ENCODE peak calls at places on chromosomes 5 and 9, in four cellular contexts. Y is pancreas, X is suprapubic skin, Z is body of pancreas. L is an unnamed sample. For H3K4me1, the result is how much of the 10 kb centered on the place peaks cover.

GRCh38 chr5:135535820-135536801 is at the start of gene NEUROG1:
- DNase-seq in Y (no peak), X (no peak), Z (no peak), L (no peak)

GRCh38 chr9:100317706-100318105 is 35.0 kb downstream of the TEX10 start:
- DNase-seq in Y (no peak), X (no peak), Z (no peak), L (no peak)

GRCh38 chr5:164175083-164175482 is 669.7 kb downstream of the MAT2B start:
- DNase-seq in Y (no peak), X (no peak), Z (no peak), L (no peak)

GRCh38 chr5:151885138-151885908 is 39.3 kb downstream of the GLRA1 start:
- DNase-seq in Y (no peak), X (no peak), Z (no peak), L (no peak)

GRCh38 chr9:134681061-134681661 is 39.6 kb downstream of the COL5A1 start:
- DNase-seq in Y (no peak), X (no peak), Z (no peak), L (no peak)

GRCh38 chr9:87599901-87600610 is 102.4 kb downstream of the DAPK1 start:
- DNase-seq in Y (no peak), X (no peak), Z (no peak), L (peak)

GRCh38 chr9:69380301-69380700 is 55.3 kb downstream of the ENTREP1 start:
- DNase-seq in Y (no peak), X (no peak), Z (no peak), L (no peak)

GRCh38 chr5:78569441-78569840 is 79.1 kb downstream of the LHFPL2 start:
- DNase-seq in Y (peak), X (no peak), Z (peak), L (peak)

GRCh38 chr5:128338649-128339048 is 199.4 kb downstream of the FBN2 start:
- DNase-seq in Y (no peak), X (no peak), Z (no peak), L (no peak)

GRCh38 chr5:181051841-181052525 is 11.9 kb downstream of the BTNL9 start:
- DNase-seq in Y (no peak), X (no peak), Z (no peak), L (no peak)

GRCh38 chr5:59222687-59223511 is 640.0 kb downstream of the RAB3C start:
- DNase-seq in Y (no peak), X (no peak), Z (no peak), L (no peak)

GRCh38 chr5:13941468-13941867 is 3.0 kb downstream of the DNAH5 start:
- DNase-seq in Y (no peak), X (no peak), Z (no peak), L (no peak)

GRCh38 chr5:129110742-129111141 is 16.2 kb downstream of the ISOC1 start:
- DNase-seq in Y (no peak), X (no peak), Z (no peak), L (no peak)

GRCh38 chr9:89442016-89442415 is 55.9 kb downstream of the SEMA4D start:
- DNase-seq in Y (no peak), X (no peak), Z (no peak), L (no peak)

GRCh38 chr5:170749911-170750431 is 33.6 kb upstream of the GABRP start:
- DNase-seq in Y (peak), X (no peak), Z (no peak), L (peak)

GRCh38 chr5:93588586-93589347 is 5.7 kb downstream of the NR2F1 start:
- DNase-seq in Y (no peak), X (no peak), Z (no peak), L (no peak)

GRCh38 chr5:169225830-169226356 is 75.0 kb downstream of the SLIT3 start:
- DNase-seq in Y (no peak), X (no peak), Z (no peak), L (no peak)

GRCh38 chr5:169223595-169223953 is 77.4 kb downstream of the SLIT3 start:
- DNase-seq in Y (no peak), X (no peak), Z (no peak), L (no peak)

GRCh38 chr5:169219961-169220360 is 81.0 kb downstream of the SLIT3 start:
- DNase-seq in Y (no peak), X (no peak), Z (no peak), L (no peak)

GRCh38 chr5:169221519-169221918 is 79.4 kb downstream of the SLIT3 start:
- DNase-seq in Y (no peak), X (no peak), Z (no peak), L (no peak)

DNA sequence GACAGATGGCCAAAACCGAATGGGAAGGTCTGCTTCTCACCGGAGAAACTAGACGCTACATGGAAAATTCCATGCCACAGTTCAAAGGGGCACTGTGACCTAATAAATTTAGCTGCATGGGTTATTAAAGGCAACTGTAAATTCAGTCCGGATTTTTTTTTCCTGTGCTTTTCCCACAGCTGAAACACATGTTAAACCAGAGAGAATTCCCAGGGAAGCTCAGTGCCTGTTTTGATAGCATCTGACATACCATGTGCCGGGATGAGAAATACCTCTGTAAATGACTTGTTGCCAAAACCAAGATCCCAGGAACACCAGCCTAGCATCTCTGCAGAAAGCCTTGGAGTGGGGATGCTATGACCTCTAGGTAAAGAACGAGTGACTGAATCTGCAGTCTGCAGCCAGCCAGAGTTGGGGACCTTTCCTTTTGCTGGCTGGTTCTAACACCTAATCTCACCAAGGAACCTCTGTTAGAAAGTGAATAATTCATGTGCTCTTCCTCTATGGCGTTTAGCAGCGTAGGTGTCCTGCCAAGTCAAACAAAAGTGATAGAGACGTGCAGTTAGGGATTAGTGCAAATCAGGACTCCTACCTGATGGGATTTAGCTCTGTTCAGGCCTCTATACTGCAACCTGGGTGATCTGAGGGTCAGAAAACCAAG is 77.9 kb downstream of the SLIT3 start:
- DNase-seq in Y (no peak), X (no peak), Z (no peak), L (no peak)
- H3K4me3 ChIP-seq in Y (no peak), X (no peak), Z (no peak), L (no peak)

DNA sequence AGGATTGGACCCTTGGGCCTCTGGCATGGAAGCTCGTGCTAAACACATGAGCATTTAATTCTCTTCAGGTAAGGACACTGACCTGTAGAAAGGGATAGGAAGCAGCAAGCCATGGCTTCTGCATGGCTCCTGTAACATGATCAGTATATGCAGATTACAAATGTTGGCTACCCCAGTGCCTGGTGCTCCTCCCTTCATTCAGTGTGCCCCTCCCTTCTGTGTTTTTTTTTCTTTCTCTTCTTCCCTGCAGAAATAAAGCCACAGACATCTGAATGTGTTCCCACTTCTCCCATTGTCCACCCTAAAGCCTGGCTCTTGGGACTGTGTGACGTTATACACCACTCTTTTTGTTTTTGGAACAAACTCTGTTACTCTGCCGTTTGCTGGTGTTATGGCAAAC is 53.0 kb downstream of the ARHGAP26 start:
- DNase-seq in Y (no peak), X (no peak), Z (no peak), L (no peak)
- H3K4me1 ChIP-seq in Y (under half), X (half or more), Z (under half), L (under half)

DNA sequence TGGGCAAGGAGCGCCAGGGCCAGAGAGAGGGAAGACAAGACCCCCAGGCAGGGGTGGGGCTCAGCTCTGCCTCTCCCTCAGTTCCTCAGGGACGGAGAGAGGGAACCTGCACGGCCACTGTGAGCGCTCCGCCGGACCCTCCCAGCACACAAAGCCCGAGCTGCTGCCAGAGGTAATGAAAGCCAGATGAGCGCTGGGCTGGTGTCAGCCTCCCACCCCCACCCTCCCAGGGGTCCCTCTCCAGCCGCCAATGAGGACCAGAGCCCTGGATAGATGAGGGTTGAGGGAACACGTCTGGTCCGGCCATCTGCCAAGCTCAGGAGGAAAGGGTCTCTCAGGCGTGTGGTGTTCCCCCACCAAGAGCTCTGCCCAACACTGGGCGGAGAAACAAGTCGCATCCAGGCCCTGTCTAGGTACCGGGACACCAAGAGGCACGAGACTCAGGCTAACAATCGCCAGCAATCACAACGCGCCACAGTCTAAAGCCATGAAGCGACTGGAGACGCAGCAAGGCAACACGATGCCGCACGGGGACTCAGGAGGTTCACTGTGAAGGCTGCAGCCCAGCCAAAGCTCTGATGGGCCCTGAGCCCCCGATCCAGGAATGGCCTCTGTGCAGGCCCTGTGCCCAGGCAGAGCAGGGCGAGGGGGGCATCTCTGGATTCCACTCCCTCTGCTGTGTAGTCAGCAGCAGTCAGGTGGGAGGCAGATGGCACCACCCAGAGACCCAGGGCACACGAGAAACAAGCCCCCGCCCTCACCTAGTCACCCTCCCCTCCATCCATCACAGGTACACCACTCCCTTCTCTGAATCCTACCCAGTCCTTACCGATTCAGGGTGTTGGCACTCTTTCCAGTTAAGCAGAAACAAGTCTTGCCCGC is 1.3 kb downstream of the RALGDS start:
- DNase-seq in Y (peak), X (peak), Z (no peak), L (no peak)
- H3K4me3 ChIP-seq in Y (peak), X (peak), Z (no peak), L (peak)

DNA sequence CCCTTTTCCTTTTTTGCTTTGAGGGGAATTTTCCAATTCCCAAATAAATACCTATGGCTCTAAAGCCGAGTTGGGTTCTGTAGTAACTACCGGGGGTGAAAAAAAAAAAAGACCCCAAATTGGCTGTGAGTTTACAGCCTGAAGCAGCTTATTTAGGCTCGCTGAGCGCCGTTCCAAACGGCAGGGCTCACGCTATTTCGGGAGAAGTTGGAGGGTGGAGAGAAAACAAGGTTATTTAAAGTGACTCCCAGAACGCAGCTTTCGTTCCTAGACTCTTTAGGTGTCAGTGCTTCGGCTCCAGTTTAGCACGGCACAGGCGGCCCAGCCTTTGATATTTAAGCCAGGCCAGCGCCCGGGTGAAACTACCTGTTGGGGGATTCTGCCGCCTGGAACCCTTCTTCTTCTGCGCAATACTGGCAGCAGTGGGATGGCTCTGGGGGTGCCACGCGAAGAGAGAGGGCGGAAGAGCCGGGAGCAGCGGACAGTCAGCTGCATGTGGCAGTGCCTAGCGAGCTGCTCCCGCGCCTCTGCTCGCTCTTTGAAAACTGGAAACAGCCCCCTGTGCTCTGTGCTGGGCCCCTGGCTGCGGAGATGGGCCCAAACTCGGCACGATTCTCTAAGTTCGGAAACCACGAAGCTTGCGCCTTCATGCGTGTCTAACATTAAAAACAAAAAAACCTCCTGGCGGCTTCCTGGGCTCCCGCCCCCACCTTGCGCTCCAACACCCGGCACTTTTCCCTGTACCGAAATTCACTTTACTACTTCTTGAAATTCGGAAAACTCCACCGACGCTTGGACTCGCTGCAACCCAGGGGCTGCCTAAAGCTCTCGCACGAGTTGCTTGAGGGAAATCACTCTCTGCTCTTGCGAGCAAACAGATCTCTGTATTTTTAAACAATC is 34.5 kb upstream of the NFIB start:
- DNase-seq in Y (no peak), X (no peak), Z (no peak), L (peak)
- H3K4me1 ChIP-seq in Y (under half), X (half or more), Z (under half), L (under half)

GRCh38 chr9:81804306-81804705 is 115.0 kb upstream of the TLE1 start:
- DNase-seq in Y (no peak), X (no peak), Z (no peak), L (no peak)

GRCh38 chr9:81801190-81801589 is 111.8 kb upstream of the TLE1 start:
- DNase-seq in Y (no peak), X (no peak), Z (no peak), L (no peak)

GRCh38 chr9:81798606-81799005 is 109.3 kb upstream of the TLE1 start:
- DNase-seq in Y (no peak), X (no peak), Z (no peak), L (no peak)
- H3K4me3 ChIP-seq in Y (no peak), X (no peak), Z (no peak), L (no peak)

GRCh38 chr5:35856186-35857003 is at the start of gene IL7R:
- DNase-seq in Y (no peak), X (no peak), Z (no peak), L (peak)
- H3K4me1 ChIP-seq in Y (under half), X (under half), Z (under half), L (under half)

GRCh38 chr5:55173696-55174101 is 722 bp upstream of the CDC20B start:
- DNase-seq in Y (peak), X (no peak), Z (peak), L (no peak)

GRCh38 chr5:55172937-55173695 is at the start of gene CDC20B:
- DNase-seq in Y (peak), X (peak), Z (peak), L (peak)

GRCh38 chr5:55176176-55176818 is 3.3 kb upstream of the CDC20B start:
- DNase-seq in Y (peak), X (no peak), Z (peak), L (peak)

GRCh38 chr5:55177078-55177477 is 4.1 kb upstream of the CDC20B start:
- DNase-seq in Y (no peak), X (no peak), Z (no peak), L (no peak)

GRCh38 chr5:55175781-55176175 is 2.8 kb upstream of the CDC20B start:
- DNase-seq in Y (no peak), X (no peak), Z (no peak), L (no peak)
- H3K4me3 ChIP-seq in Y (peak), X (peak), Z (no peak), L (peak)

DNA sequence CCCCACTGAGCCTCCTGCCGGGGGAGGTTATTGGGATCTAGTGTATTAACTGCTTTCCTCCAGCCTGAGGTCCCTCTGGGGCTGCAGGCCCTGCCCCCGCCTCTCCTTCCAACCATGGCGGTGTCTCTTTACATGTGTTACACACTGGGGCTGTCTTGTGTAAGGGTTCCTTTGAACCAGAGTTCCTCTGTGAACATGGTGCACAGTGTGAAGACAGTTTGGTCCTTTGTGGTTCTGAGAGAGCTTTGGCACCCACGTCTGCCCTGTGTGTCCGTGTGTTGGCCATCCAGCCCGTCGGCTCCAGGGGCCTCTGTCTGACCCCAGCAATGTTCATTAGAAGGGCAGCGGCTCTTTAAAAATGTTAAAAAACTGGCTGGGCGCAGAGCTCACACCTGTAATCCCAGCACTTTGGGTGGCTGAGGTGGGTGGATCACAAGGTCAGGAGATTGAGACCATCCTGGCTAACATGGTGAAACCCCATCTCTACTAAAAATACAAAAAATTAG is 89.9 kb downstream of the PHF2 start:
- DNase-seq in Y (no peak), X (no peak), Z (peak), L (no peak)
- H3K4me1 ChIP-seq in Y (under half), X (under half), Z (under half), L (under half)

L was measured in small intestine.